ENCODE peak calls at places on chromosome X, in seven cellular contexts. One of them, this sample, is unnamed.

GRCh38 chrX:73868916-73869315 is 305.9 kb downstream of the CHIC1 start:
- DNase-seq in OCI-LY7: no peak
- DNase-seq in MM.1S: no peak
- DNase-seq in RWPE2: no peak
- DNase-seq in endothelial cell of umbilical vein: no peak
- DNase-seq in HCT116: no peak
- DNase-seq in H7: peak; percentile 0
- DNase-seq in this sample: no peak

GRCh38 chrX:13339607-13340006 is 19.8 kb upstream of the ATXN3L start:
- DNase-seq in HCT116: no peak
- DNase-seq in RWPE2: no peak
- DNase-seq in MM.1S: no peak
- DNase-seq in H7: no peak
- DNase-seq in endothelial cell of umbilical vein: no peak
- DNase-seq in OCI-LY7: no peak
- DNase-seq in this sample: no peak

GRCh38 chrX:150688911-150689451 is 4.2 kb upstream of the MTMR1 start:
- DNase-seq in RWPE2: peak; percentile 58
- DNase-seq in OCI-LY7: no peak
- DNase-seq in HCT116: peak; percentile 28
- DNase-seq in endothelial cell of umbilical vein: peak; percentile 39
- DNase-seq in MM.1S: no peak
- DNase-seq in H7: peak; percentile 47
- DNase-seq in this sample: no peak

GRCh38 chrX:9340619-9341304 is 124.1 kb upstream of the TBL1X start:
- DNase-seq in endothelial cell of umbilical vein: peak; percentile 20
- DNase-seq in HCT116: no peak
- DNase-seq in MM.1S: peak; percentile 50
- DNase-seq in RWPE2: no peak
- DNase-seq in H7: peak; percentile 59
- DNase-seq in OCI-LY7: peak; percentile 26
- DNase-seq in this sample: peak; percentile 75

GRCh38 chrX:110409925-110410324 is 51.3 kb downstream of the RTL9 start:
- DNase-seq in RWPE2: no peak
- DNase-seq in H7: no peak
- DNase-seq in MM.1S: no peak
- DNase-seq in endothelial cell of umbilical vein: peak; percentile 41
- DNase-seq in HCT116: no peak
- DNase-seq in OCI-LY7: no peak
- DNase-seq in this sample: no peak

GRCh38 chrX:66015152-66015827 is 24.6 kb downstream of the VSIG4 start:
- DNase-seq in endothelial cell of umbilical vein: no peak
- DNase-seq in RWPE2: no peak
- DNase-seq in HCT116: no peak
- DNase-seq in H7: no peak
- DNase-seq in MM.1S: peak; percentile 72
- DNase-seq in OCI-LY7: peak; percentile 80
- DNase-seq in this sample: peak; percentile 63

GRCh38 chrX:83008415-83008814 is 499.7 kb upstream of the POU3F4 start:
- DNase-seq in endothelial cell of umbilical vein: no peak
- DNase-seq in H7: no peak
- DNase-seq in RWPE2: no peak
- DNase-seq in OCI-LY7: peak; percentile 37
- DNase-seq in HCT116: no peak
- DNase-seq in MM.1S: peak; percentile 33
- DNase-seq in this sample: no peak

GRCh38 chrX:46961574-46962279 is 49.5 kb downstream of the JADE3 start:
- DNase-seq in endothelial cell of umbilical vein: no peak
- DNase-seq in HCT116: no peak
- DNase-seq in RWPE2: no peak
- DNase-seq in MM.1S: no peak
- DNase-seq in H7: no peak
- DNase-seq in OCI-LY7: peak; percentile 57
- DNase-seq in this sample: no peak

GRCh38 chrX:120514236-120514635 is 45.1 kb upstream of the LAMP2 start:
- DNase-seq in OCI-LY7: peak; percentile 45
- DNase-seq in MM.1S: peak; percentile 40
- DNase-seq in RWPE2: no peak
- DNase-seq in H7: peak; percentile 21
- DNase-seq in HCT116: no peak
- DNase-seq in endothelial cell of umbilical vein: peak; percentile 7
- DNase-seq in this sample: no peak

GRCh38 chrX:114959729-114960128 is 57.7 kb downstream of the IL13RA2 start:
- DNase-seq in OCI-LY7: no peak
- DNase-seq in HCT116: no peak
- DNase-seq in MM.1S: peak; percentile 35
- DNase-seq in RWPE2: no peak
- DNase-seq in endothelial cell of umbilical vein: no peak
- DNase-seq in H7: peak; percentile 44
- DNase-seq in this sample: no peak

GRCh38 chrX:22889824-22890223 is 109.9 kb upstream of the DDX53 start:
- DNase-seq in RWPE2: no peak
- DNase-seq in H7: no peak
- DNase-seq in MM.1S: no peak
- DNase-seq in OCI-LY7: no peak
- DNase-seq in endothelial cell of umbilical vein: peak; percentile 50
- DNase-seq in HCT116: no peak
- DNase-seq in this sample: no peak

GRCh38 chrX:20026278-20026677 is 35.4 kb upstream of the BCLAF3 start:
- DNase-seq in MM.1S: no peak
- DNase-seq in endothelial cell of umbilical vein: no peak
- DNase-seq in OCI-LY7: no peak
- DNase-seq in H7: no peak
- DNase-seq in HCT116: no peak
- DNase-seq in RWPE2: no peak
- DNase-seq in this sample: no peak

GRCh38 chrX:123846598-123847038 is 13.2 kb upstream of the XIAP start:
- DNase-seq in endothelial cell of umbilical vein: no peak
- DNase-seq in MM.1S: no peak
- DNase-seq in RWPE2: no peak
- DNase-seq in HCT116: no peak
- DNase-seq in H7: no peak
- DNase-seq in OCI-LY7: no peak
- DNase-seq in this sample: no peak

GRCh38 chrX:142711801-142712200 is 313.9 kb upstream of the SPANXN4 start:
- DNase-seq in OCI-LY7: no peak
- DNase-seq in MM.1S: no peak
- DNase-seq in RWPE2: no peak
- DNase-seq in endothelial cell of umbilical vein: no peak
- DNase-seq in HCT116: no peak
- DNase-seq in H7: no peak
- DNase-seq in this sample: no peak

GRCh38 chrX:9848718-9849481 is 62.7 kb downstream of the SHROOM2 start:
- DNase-seq in OCI-LY7: no peak
- DNase-seq in MM.1S: no peak
- DNase-seq in endothelial cell of umbilical vein: no peak
- DNase-seq in RWPE2: no peak
- DNase-seq in HCT116: no peak
- DNase-seq in H7: peak; percentile 40
- DNase-seq in this sample: no peak

GRCh38 chrX:14670819-14671218 is 141.5 kb downstream of the GLRA2 start:
- DNase-seq in MM.1S: peak; percentile 50
- DNase-seq in H7: no peak
- DNase-seq in RWPE2: no peak
- DNase-seq in HCT116: no peak
- DNase-seq in OCI-LY7: peak; percentile 11
- DNase-seq in endothelial cell of umbilical vein: no peak
- DNase-seq in this sample: no peak

GRCh38 chrX:21373637-21374162 is 518 bp upstream of the CNKSR2 start:
- DNase-seq in MM.1S: peak; percentile 28
- DNase-seq in OCI-LY7: no peak
- DNase-seq in H7: peak; percentile 54
- DNase-seq in endothelial cell of umbilical vein: no peak
- DNase-seq in RWPE2: no peak
- DNase-seq in HCT116: no peak
- DNase-seq in this sample: peak; percentile 40

GRCh38 chrX:38845426-38845825 is 44.2 kb downstream of the MID1IP1 start:
- DNase-seq in HCT116: no peak
- DNase-seq in endothelial cell of umbilical vein: no peak
- DNase-seq in H7: no peak
- DNase-seq in RWPE2: no peak
- DNase-seq in OCI-LY7: no peak
- DNase-seq in MM.1S: no peak
- DNase-seq in this sample: no peak

DNA sequence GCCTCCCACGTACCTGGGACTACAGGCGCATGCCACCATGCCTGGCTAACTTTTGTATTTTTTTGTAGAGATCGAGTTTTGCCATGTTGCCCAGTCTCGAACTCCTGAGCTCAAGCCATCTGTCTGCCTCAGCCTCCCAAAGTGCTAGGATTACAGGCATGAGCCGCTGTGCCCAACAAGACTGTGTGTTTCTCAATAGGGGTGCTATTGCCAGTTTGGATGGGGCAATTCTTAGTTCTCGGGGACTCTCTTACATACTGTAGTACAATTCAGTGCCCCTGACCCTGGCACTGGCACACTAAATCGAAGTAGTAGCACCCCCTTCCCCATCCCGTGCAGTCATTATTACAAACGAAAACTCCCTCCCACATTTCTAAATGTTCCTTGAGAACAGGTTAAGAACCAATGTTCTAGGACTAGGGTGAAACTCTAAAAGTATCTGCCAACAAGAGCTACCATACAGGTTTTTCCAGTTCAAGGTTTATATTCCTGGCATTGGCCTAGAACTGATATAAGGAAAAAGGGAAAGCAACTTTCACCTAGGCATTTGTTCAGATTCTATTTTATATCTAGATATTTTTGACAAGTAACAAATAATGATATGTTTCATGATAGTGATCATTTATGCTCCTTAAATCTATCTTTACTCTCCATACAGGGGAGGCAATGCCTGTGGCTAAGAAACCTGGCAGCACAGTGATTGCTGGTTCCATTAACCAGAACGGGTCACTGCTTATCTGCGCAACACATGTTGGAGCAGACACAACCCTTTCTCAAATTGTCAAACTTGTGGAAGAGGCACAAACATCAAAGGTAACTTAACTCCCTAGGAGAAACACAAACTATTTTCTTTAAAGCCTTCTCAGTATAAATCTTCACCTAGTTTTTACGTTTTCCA is 50.4 kb upstream of the PGAM4 start:
- DNase-seq in MM.1S: no peak
- DNase-seq in endothelial cell of umbilical vein: no peak
- DNase-seq in RWPE2: no peak
- DNase-seq in H7: no peak
- DNase-seq in HCT116: no peak
- DNase-seq in OCI-LY7: no peak
- DNase-seq in this sample: no peak
- H3K36me3 ChIP-seq in MM.1S: no peaks in the 10 kb centered on the region
- H3K36me3 ChIP-seq in endothelial cell of umbilical vein: no peaks in the 10 kb centered on the region
- H3K36me3 ChIP-seq in RWPE2: no peaks in the 10 kb centered on the region
- H3K36me3 ChIP-seq in H7: no peaks in the 10 kb centered on the region
- H3K36me3 ChIP-seq in HCT116: no peaks in the 10 kb centered on the region
- H3K36me3 ChIP-seq in OCI-LY7: no peaks in the 10 kb centered on the region
- H3K36me3 ChIP-seq in this sample: peaks cover 2% of the 10 kb centered on the region

GRCh38 chrX:154774622-154775021 is 12.0 kb downstream of the DKC1 start:
- DNase-seq in H7: no peak
- DNase-seq in OCI-LY7: no peak
- DNase-seq in endothelial cell of umbilical vein: no peak
- DNase-seq in RWPE2: no peak
- DNase-seq in MM.1S: no peak
- DNase-seq in HCT116: no peak
- DNase-seq in this sample: no peak

GRCh38 chrX:154775611-154776349 is 13.1 kb downstream of the DKC1 start:
- DNase-seq in MM.1S: peak; percentile 19
- DNase-seq in H7: no peak
- DNase-seq in RWPE2: no peak
- DNase-seq in OCI-LY7: no peak
- DNase-seq in HCT116: no peak
- DNase-seq in endothelial cell of umbilical vein: no peak
- DNase-seq in this sample: no peak

GRCh38 chrX:154780968-154781367 is 18.3 kb downstream of the DKC1 start:
- DNase-seq in MM.1S: no peak
- DNase-seq in HCT116: no peak
- DNase-seq in endothelial cell of umbilical vein: no peak
- DNase-seq in RWPE2: no peak
- DNase-seq in H7: no peak
- DNase-seq in OCI-LY7: no peak
- DNase-seq in this sample: no peak

GRCh38 chrX:154779261-154779660 is 16.6 kb downstream of the DKC1 start:
- DNase-seq in OCI-LY7: no peak
- DNase-seq in HCT116: no peak
- DNase-seq in H7: no peak
- DNase-seq in endothelial cell of umbilical vein: no peak
- DNase-seq in RWPE2: no peak
- DNase-seq in MM.1S: no peak
- DNase-seq in this sample: no peak

GRCh38 chrX:154776753-154777152 is 14.1 kb downstream of the DKC1 start:
- DNase-seq in H7: no peak
- DNase-seq in endothelial cell of umbilical vein: no peak
- DNase-seq in OCI-LY7: no peak
- DNase-seq in MM.1S: no peak
- DNase-seq in RWPE2: no peak
- DNase-seq in HCT116: no peak
- DNase-seq in this sample: no peak
- H3K36me3 ChIP-seq in H7: peaks cover 30% of the 10 kb centered on the region
- H3K36me3 ChIP-seq in endothelial cell of umbilical vein: peaks cover 20% of the 10 kb centered on the region
- H3K36me3 ChIP-seq in OCI-LY7: peaks cover 61% of the 10 kb centered on the region
- H3K36me3 ChIP-seq in MM.1S: no peaks in the 10 kb centered on the region
- H3K36me3 ChIP-seq in RWPE2: peaks cover 54% of the 10 kb centered on the region
- H3K36me3 ChIP-seq in HCT116: peaks cover 14% of the 10 kb centered on the region
- H3K36me3 ChIP-seq in this sample: peaks cover 46% of the 10 kb centered on the region

DNA sequence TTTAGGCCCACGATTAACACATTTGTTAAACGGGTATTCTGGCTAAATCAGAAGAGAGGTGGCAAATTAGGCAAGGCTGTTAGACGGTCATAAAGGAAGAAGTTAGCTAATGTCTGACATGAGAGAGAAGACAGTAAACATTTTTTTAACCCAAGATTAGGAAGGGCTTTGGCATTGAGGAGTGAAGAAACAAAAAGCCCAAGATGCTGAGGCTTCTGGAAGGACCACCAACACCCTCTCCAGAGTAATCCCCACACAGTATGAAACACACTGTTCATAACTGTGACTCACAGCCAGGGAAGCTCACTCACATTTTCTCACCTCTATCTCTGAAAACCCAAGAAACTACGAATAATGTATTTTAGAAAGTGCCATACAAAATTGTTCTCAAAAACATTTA is 127.6 kb downstream of the AMELX start:
- DNase-seq in OCI-LY7: no peak
- DNase-seq in RWPE2: no peak
- DNase-seq in H7: no peak
- DNase-seq in HCT116: no peak
- DNase-seq in MM.1S: no peak
- DNase-seq in endothelial cell of umbilical vein: no peak
- DNase-seq in this sample: no peak
- H3K36me3 ChIP-seq in OCI-LY7: no peaks in the 10 kb centered on the region
- H3K36me3 ChIP-seq in RWPE2: no peaks in the 10 kb centered on the region
- H3K36me3 ChIP-seq in H7: no peaks in the 10 kb centered on the region
- H3K36me3 ChIP-seq in HCT116: no peaks in the 10 kb centered on the region
- H3K36me3 ChIP-seq in MM.1S: no peaks in the 10 kb centered on the region
- H3K36me3 ChIP-seq in endothelial cell of umbilical vein: no peaks in the 10 kb centered on the region
- H3K36me3 ChIP-seq in this sample: no peaks in the 10 kb centered on the region

DNA sequence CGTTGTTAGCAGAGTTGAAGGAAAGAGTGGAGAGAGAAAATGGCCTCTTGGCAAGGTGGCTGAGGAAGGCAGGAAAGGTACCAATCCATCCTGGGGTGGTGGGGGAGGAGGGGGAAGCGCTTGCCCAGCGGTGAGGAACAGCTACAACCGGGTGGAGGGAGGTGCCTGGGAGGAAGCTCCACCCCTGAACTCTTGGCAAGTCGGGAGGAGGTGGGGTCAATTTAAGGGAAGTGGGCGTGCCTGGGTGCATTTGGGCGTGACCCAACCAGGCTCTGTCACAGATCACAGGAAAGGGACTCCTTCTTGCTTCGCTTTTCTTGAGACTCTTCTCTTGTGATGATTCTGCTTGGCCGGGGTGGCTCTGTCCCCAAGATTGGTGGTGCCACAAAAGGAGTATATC is 41.7 kb downstream of the BCORL1 start:
- DNase-seq in MM.1S: peak; percentile 72
- DNase-seq in H7: peak; percentile 98
- DNase-seq in OCI-LY7: peak; percentile 91
- DNase-seq in RWPE2: no peak
- DNase-seq in HCT116: peak; percentile 23
- DNase-seq in endothelial cell of umbilical vein: peak; percentile 28
- DNase-seq in this sample: peak; percentile 84
- H3K36me3 ChIP-seq in MM.1S: no peaks in the 10 kb centered on the region
- H3K36me3 ChIP-seq in H7: peaks cover 1% of the 10 kb centered on the region
- H3K36me3 ChIP-seq in OCI-LY7: peaks cover 15% of the 10 kb centered on the region
- H3K36me3 ChIP-seq in RWPE2: peaks cover 7% of the 10 kb centered on the region
- H3K36me3 ChIP-seq in HCT116: peaks cover 10% of the 10 kb centered on the region
- H3K36me3 ChIP-seq in endothelial cell of umbilical vein: peaks cover 2% of the 10 kb centered on the region
- H3K36me3 ChIP-seq in this sample: peaks cover 18% of the 10 kb centered on the region